ENCODE peak calls at places on chromosomes 11 and 22, in five cellular contexts. X is LNCaP clone FGC, T is NAMALWA, J is NCI-H69, U is progenitor cell of endocrine pancreas. S is an unnamed sample.

GRCh38 chr11:66857927-66858185 is 992 bp downstream of the LRFN4 start:
- DNase-seq in X (no peak), T (no peak), J (no peak), U (no peak), S (no peak)

GRCh38 chr11:93476796-93477195 is 66.4 kb downstream of the SMCO4 start:
- DNase-seq in X (peak; percentile 54), T (no peak), J (peak; percentile 18), U (no peak), S (no peak)

GRCh38 chr11:19786644-19787043 is 74.0 kb downstream of the NAV2 start:
- DNase-seq in X (no peak), T (no peak), J (peak; percentile 40), U (no peak), S (no peak)

GRCh38 chr11:22197139-22197893 is 4.4 kb downstream of the ANO5 start:
- DNase-seq in X (no peak), T (no peak), J (no peak), U (no peak), S (no peak)

GRCh38 chr11:36605221-36606216 is 7.5 kb upstream of the RAG2 start:
- DNase-seq in X (no peak), T (peak; percentile 32), J (no peak), U (no peak), S (no peak)

GRCh38 chr22:49453816-49454215 is 373.9 kb downstream of the BRD1 start:
- DNase-seq in X (no peak), T (no peak), J (peak; percentile 40), U (no peak), S (no peak)

GRCh38 chr11:46223252-46223513 is 54.3 kb upstream of the CREB3L1 start:
- DNase-seq in X (no peak), T (no peak), J (no peak), U (no peak), S (no peak)

GRCh38 chr22:39148727-39149535 is 3.5 kb downstream of the CBX7 start:
- DNase-seq in X (no peak), T (peak; percentile 77), J (peak; percentile 32), U (no peak), S (peak; percentile 89)

GRCh38 chr22:24516301-24516737 is 21.2 kb downstream of the UPB1 start:
- DNase-seq in X (no peak), T (no peak), J (peak; percentile 25), U (no peak), S (peak; percentile 65)

GRCh38 chr11:126334665-126335462 is 20.6 kb upstream of the ST3GAL4 start:
- DNase-seq in X (no peak), T (no peak), J (no peak), U (no peak), S (no peak)

GRCh38 chr22:39401301-39401631 is 1.7 kb downstream of the TAB1 start:
- DNase-seq in X (no peak), T (no peak), J (no peak), U (no peak), S (no peak)

GRCh38 chr11:116773203-116774112 is 671 bp upstream of the BUD13 start:
- DNase-seq in X (no peak), T (peak; percentile 66), J (no peak), U (no peak), S (no peak)

GRCh38 chr11:126871792-126872191 is 128.8 kb downstream of the KIRREL3 start:
- DNase-seq in X (no peak), T (no peak), J (no peak), U (no peak), S (no peak)

GRCh38 chr11:45058344-45058743 is 88.1 kb upstream of the PRDM11 start:
- DNase-seq in X (no peak), T (no peak), J (no peak), U (no peak), S (no peak)

GRCh38 chr11:111006207-111006606 is 239.3 kb upstream of the POU2AF2 start:
- DNase-seq in X (no peak), T (no peak), J (peak; percentile 49), U (no peak), S (no peak)

GRCh38 chr11:75272391-75272790 is 31.8 kb downstream of the TPBGL start:
- DNase-seq in X (no peak), T (no peak), J (no peak), U (no peak), S (no peak)

GRCh38 chr11:123478352-123478986 is 48.4 kb downstream of the GRAMD1B start:
- DNase-seq in X (peak; percentile 41), T (peak; percentile 74), J (peak; percentile 88), U (no peak), S (no peak)

GRCh38 chr11:69943066-69943465 is 123.8 kb upstream of the FGF3 start:
- DNase-seq in X (peak; percentile 36), T (no peak), J (no peak), U (no peak), S (no peak)

GRCh38 chr22:26446808-26447515 is 17.9 kb downstream of the ASPHD2 start:
- DNase-seq in X (no peak), T (no peak), J (no peak), U (no peak), S (no peak)

GRCh38 chr22:27424319-27424718 is 377.2 kb downstream of the MN1 start:
- DNase-seq in X (no peak), T (no peak), J (no peak), U (no peak), S (no peak)

GRCh38 chr11:11843233-11843632 is 1.5 kb downstream of the USP47 start:
- DNase-seq in X (peak; percentile 56), T (peak; percentile 55), J (peak; percentile 47), U (no peak), S (peak; percentile 38)

GRCh38 chr11:19367051-19367709 is 126.4 kb upstream of the E2F8 start:
- DNase-seq in X (no peak), T (no peak), J (no peak), U (no peak), S (no peak)